ENCODE peak calls at places on chromosome 6, in five cellular contexts. T, B, K, E and M are unnamed samples.

GRCh38 chr6:2168480-2168879 is 76.9 kb downstream of the GMDS start:
- DNase-seq in T (no peak), B (peak; percentile 2), K (no peak), E (peak; percentile 44), M (no peak)

GRCh38 chr6:9851541-9852380 is 563.1 kb downstream of the TFAP2A start:
- DNase-seq in T (peak; percentile 88), B (peak; percentile 6), K (peak; percentile 47), E (peak; percentile 9), M (no peak)

GRCh38 chr6:143603474-143603873 is 74.3 kb upstream of the PHACTR2 start:
- DNase-seq in T (no peak), B (no peak), K (no peak), E (no peak), M (no peak)

GRCh38 chr6:65450451-65450850 is 256.6 kb downstream of the EYS start:
- DNase-seq in T (peak; percentile 61), B (no peak), K (no peak), E (no peak), M (no peak)

GRCh38 chr6:35426074-35426473 is 26.1 kb upstream of the FANCE start:
- DNase-seq in T (no peak), B (no peak), K (no peak), E (no peak), M (no peak)

GRCh38 chr6:82246802-82247633 is 526 bp downstream of the IBTK start:
- DNase-seq in T (peak; percentile 72), B (peak; percentile 78), K (no peak), E (peak; percentile 30), M (peak; percentile 58)

GRCh38 chr6:69861986-69862385 is 4.4 kb upstream of the COL19A1 start:
- DNase-seq in T (no peak), B (no peak), K (no peak), E (no peak), M (no peak)

GRCh38 chr6:43833223-43833995 is 63.4 kb downstream of the VEGFA start:
- DNase-seq in T (no peak), B (peak; percentile 74), K (no peak), E (peak; percentile 42), M (no peak)

GRCh38 chr6:161379828-161380598 is 106.2 kb upstream of the AGPAT4 start:
- DNase-seq in T (no peak), B (no peak), K (no peak), E (peak; percentile 21), M (no peak)

GRCh38 chr6:81890846-81891245 is 138.4 kb upstream of the TENT5A start:
- DNase-seq in T (no peak), B (no peak), K (no peak), E (peak; percentile 53), M (no peak)

GRCh38 chr6:14885471-14885987 is 360.3 kb upstream of the JARID2 start:
- DNase-seq in T (no peak), B (peak; percentile 21), K (no peak), E (peak; percentile 58), M (no peak)

DNA sequence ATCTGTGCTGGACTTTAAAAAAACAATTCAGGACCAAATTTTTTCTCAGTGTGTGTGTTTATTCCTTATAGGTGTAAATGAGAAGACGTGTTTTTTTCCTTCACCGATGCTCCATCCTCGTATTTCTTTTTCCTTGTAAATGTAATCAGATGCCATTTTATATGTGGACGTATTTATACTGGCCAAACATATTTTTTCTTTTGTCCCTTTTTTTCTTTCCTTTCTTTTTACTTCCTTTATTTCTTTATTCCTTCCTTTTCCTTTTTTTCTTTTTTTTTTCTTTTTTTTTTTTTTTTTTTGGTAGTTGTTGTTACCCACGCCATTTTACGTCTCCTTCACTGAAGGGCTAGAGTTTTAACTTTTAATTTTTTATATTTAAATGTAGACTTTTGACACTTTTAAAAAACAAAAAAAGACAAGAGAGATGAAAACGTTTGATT is 3.7 kb downstream of the SOX4 start:
- DNase-seq in T (no peak), B (no peak), K (no peak), E (no peak), M (no peak)
- H3K4me2 ChIP-seq in T (peak overlapping the region; percentile 78), B (no peak overlapping the region), K (peak overlapping the region; percentile 80), E (peak overlapping the region; percentile 81), M (no peak overlapping the region)

DNA sequence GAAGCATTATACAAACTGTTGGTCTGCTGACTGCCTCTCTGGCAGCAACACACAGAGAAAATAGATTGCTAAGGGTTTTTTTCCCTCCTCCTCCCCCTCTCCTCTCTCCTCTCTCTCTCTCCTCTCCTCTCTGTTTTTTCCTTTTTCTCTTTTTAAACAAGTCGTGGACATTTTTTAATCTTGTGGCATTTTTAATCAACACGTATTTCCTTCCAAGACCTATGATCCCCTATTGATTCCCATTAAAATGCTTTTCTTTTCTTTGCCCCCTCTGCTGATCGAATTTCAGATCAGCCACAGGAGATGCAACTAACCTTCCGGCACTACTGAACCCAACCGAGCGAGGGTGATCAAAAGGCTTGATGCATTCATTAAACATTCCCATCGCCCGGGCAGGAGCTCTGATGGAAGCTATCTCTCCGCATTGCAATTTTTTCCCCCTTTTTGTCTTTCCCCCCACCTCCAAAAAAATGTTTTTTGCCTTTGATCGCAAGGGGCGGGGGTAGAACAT is 90.7 kb upstream of the ARID1B start:
- DNase-seq in T (peak; percentile 49), B (no peak), K (no peak), E (peak; percentile 59), M (no peak)
- H3K14ac ChIP-seq in T (no peak overlapping the region), B (no peak overlapping the region), K (no peak overlapping the region), E (peak overlapping the region; percentile 76), M (no peak overlapping the region)

DNA sequence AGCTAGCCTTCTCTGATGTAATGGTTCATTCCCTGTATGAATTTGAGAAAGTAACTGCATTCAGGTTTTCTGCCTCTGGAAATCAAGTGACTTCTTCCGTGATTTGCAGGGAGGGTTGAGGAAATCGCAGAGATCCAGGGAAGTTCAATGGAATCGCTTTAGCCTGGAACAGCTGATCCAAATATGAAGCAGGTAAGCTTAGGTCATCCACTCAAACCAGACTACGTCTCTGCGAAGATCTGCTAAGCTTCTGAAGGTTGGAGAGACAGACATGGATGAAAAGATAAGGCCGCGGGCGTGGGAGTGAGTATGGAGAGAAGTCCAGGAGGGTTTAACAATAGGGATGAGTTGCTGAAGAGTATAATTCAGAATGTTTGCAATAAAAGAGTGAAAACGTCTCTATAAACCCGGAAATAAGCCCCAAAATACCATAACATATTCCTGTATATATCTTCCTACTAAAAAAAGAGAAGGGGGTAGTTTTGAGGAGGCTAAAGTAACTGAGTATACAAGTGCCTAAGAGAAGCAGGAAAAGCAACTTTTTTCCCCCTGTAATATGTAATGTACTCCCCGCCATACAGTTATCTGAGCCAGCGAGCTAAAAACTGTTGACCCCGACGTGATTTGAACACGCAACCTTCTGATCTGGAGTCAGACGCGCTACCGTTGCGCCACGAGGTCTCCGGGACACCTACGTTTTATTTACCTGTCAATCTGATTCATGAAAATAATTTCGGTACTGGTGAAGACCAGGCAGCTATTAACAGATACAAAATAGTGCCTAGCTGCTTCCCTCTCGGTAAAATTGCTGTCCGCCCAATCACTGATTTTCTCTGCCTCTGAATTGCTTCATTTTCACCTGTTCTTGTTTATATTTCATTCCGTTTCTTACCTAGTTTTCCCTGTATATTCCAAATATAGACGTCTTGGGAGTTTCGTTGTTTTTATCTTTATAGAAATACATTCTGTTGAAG is 33.9 kb upstream of the BTN3A2 start:
- DNase-seq in T (peak; percentile 66), B (peak; percentile 41), K (no peak), E (peak; percentile 62), M (no peak)
- H3K4me1 ChIP-seq in T (no peaks in the 10 kb centered on the region), B (peaks cover 5% of the 10 kb centered on the region), K (no peaks in the 10 kb centered on the region), E (peaks cover 2% of the 10 kb centered on the region), M (peaks cover 13% of the 10 kb centered on the region)

GRCh38 chr6:107103082-107103481 is 12.2 kb downstream of the BEND3 start:
- DNase-seq in T (peak; percentile 76), B (no peak), K (no peak), E (no peak), M (no peak)

GRCh38 chr6:107101211-107101610 is 14.1 kb downstream of the BEND3 start:
- DNase-seq in T (no peak), B (no peak), K (no peak), E (no peak), M (no peak)

GRCh38 chr6:107098436-107099307 is 16.6 kb downstream of the BEND3 start:
- DNase-seq in T (no peak), B (no peak), K (no peak), E (no peak), M (no peak)

GRCh38 chr6:107102414-107102805 is 12.9 kb downstream of the BEND3 start:
- DNase-seq in T (no peak), B (no peak), K (no peak), E (no peak), M (no peak)

DNA sequence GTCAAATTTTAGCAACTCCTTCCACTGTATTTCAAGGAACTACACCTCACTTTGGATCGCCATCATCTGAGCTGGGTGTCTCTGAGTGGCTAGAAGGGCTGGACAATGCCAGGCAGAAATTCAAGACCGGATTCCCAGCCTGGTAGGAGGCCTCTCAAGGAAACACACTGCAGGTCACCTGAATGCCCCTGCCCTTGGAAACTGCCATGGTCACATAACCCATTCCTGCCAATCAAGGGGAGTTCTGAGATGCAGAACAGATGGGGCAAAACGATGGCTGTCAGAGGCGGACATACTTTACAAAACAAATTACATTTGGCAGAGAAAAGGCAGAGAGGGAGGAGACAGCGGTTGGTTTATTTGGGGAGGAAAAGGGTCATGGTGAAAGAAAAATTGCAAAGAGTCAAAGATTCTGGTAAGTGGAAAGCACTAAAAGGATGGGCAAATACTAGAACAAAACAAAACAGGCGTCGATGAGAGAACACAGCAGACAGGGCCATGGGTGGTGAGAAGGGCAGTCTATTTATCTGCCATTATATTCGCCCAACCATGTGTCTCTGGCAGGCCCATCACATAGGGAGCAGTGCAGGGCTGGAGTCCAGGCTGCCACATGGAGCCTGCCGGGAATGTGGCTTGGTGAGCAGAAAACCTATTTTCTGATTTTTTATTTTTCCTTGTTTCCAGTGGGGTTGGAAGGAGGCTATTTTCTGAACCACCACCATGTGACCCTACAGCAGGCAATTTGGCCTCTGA is 13.5 kb downstream of the BEND3 start:
- DNase-seq in T (no peak), B (no peak), K (no peak), E (no peak), M (no peak)
- H3K4me2 ChIP-seq in T (no peak overlapping the region), B (no peak overlapping the region), K (no peak overlapping the region), E (no peak overlapping the region), M (no peak overlapping the region)

DNA sequence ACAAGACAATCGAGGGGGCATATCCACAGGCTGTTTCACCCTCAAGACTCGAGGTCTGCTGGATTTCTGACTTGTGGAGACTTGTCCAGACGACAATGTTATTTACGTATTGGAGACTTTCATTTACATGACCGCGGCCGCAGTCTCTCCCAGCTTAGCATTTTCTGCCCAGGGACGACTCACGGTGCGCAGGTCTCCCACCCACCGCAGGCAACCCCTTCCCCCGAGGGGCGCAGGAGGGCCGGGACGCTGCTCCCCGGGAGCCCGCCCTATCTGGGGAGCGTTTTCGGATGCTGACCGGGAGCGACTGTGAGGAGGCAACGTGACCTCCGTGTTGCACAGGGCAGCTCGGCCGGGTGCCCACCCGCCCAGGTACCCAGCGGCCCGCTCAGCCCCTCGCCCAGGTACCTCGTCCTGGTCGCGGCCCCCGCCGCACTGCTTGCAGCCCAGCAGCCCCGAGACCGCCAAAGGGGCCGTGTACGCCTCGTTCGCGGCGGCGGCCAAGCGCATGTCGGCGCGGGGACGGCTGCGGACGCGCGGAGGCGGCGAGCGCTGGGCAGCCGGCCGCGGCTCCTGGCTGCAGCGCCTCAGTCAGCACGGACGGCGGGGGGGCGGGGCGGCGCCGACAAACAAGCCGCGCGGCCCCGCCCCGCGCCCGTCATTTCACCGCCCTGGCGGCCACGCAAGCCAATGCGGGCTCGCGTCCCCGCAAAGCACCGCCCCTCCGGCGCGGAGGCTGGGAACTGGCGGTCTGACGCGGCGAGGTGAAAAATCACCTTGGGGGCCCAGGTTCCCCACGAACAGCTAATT is 85.5 kb downstream of the SESN1 start:
- DNase-seq in T (peak; percentile 90), B (peak; percentile 86), K (peak; percentile 51), E (peak; percentile 82), M (peak; percentile 89)
- H3K14ac ChIP-seq in T (peak overlapping the region; percentile 76), B (peak overlapping the region; percentile 100), K (no peak overlapping the region), E (peak overlapping the region; percentile 97), M (peak overlapping the region; percentile 82)

GRCh38 chr6:85363870-85364269 is 86.0 kb upstream of the NT5E start:
- DNase-seq in T (no peak), B (no peak), K (no peak), E (no peak), M (no peak)
- H3K4me1 ChIP-seq in T (no peaks in the 10 kb centered on the region), B (peaks cover 7% of the 10 kb centered on the region), K (no peaks in the 10 kb centered on the region), E (peaks cover 16% of the 10 kb centered on the region), M (no peaks in the 10 kb centered on the region)